ENCODE peak calls at places on chromosomes 5 and 9, in six cellular contexts. W, K, Y, S, G and E are unnamed samples.
A peak's percentile ranks its signal among the peaks of the same experiment; 100 is the strongest.

GRCh38 chr5:54455413-54456157 is at the start of gene HSPB3:
- DNase-seq in G (no peak), Y (no peak), K (no peak), W (no peak), S (no peak), E (no peak)

GRCh38 chr9:77588319-77588937 is 59.7 kb downstream of the GNA14 start:
- DNase-seq in S (peak; percentile 72), G (no peak), W (no peak), Y (no peak), K (peak; percentile 53), E (peak; percentile 57)

GRCh38 chr5:155726267-155726666 is 600.7 kb upstream of the SGCD start:
- DNase-seq in Y (no peak), S (no peak), G (peak; percentile 11), K (peak; percentile 21), W (no peak), E (peak; percentile 23)

GRCh38 chr9:14315754-14316573 is 2.0 kb upstream of the NFIB start:
- DNase-seq in W (no peak), S (no peak), Y (no peak), K (peak; percentile 76), G (peak; percentile 29), E (no peak)

GRCh38 chr9:4365055-4365454 is 65.2 kb upstream of the GLIS3 start:
- DNase-seq in Y (no peak), S (no peak), W (no peak), K (no peak), G (no peak), E (no peak)

GRCh38 chr5:33257807-33258491 is 182.8 kb upstream of the TARS1 start:
- DNase-seq in G (no peak), W (no peak), S (peak; percentile 20), K (peak; percentile 17), Y (no peak), E (peak; percentile 4)

GRCh38 chr9:14214693-14215092 is 99.2 kb downstream of the NFIB start:
- DNase-seq in K (no peak), S (no peak), W (no peak), Y (no peak), G (no peak), E (no peak)

GRCh38 chr9:68637020-68637419 is 68.0 kb upstream of the PIP5K1B start:
- DNase-seq in G (no peak), W (no peak), K (no peak), S (no peak), Y (no peak), E (no peak)

GRCh38 chr5:143228597-143229293 is 174.7 kb downstream of the NR3C1 start:
- DNase-seq in K (no peak), S (no peak), G (no peak), Y (no peak), W (no peak), E (no peak)

GRCh38 chr9:652896-653295 is 188.6 kb upstream of the DMRT1 start:
- DNase-seq in S (no peak), K (no peak), W (no peak), Y (no peak), G (peak; percentile 38), E (peak; percentile 83)

GRCh38 chr5:32703957-32704356 is 7.2 kb upstream of the NPR3 start:
- DNase-seq in W (no peak), G (no peak), K (no peak), S (no peak), Y (no peak), E (no peak)

GRCh38 chr9:122580360-122580759 is 2.8 kb downstream of the OR1L8 start:
- DNase-seq in W (no peak), K (peak; percentile 70), Y (no peak), S (peak; percentile 30), G (no peak), E (no peak)

GRCh38 chr5:119792154-119792799 is 162.9 kb downstream of the FAM170A start:
- DNase-seq in Y (no peak), K (no peak), S (no peak), W (no peak), G (no peak), E (no peak)

GRCh38 chr9:84408416-84408815 is 67.9 kb upstream of the SLC28A3 start:
- DNase-seq in G (no peak), K (no peak), Y (no peak), W (no peak), S (no peak), E (no peak)

GRCh38 chr5:136769900-136770684 is 404.7 kb upstream of the TRPC7 start:
- DNase-seq in S (peak; percentile 54), K (peak; percentile 70), Y (peak; percentile 48), W (no peak), G (peak; percentile 75), E (peak; percentile 71)

GRCh38 chr9:21174671-21175070 is 8.2 kb upstream of the IFNA21 start:
- DNase-seq in K (no peak), W (no peak), G (no peak), S (no peak), Y (no peak), E (no peak)

GRCh38 chr9:72597606-72598005 is 76.2 kb downstream of the TMC1 start:
- DNase-seq in Y (no peak), G (no peak), S (no peak), W (no peak), K (no peak), E (no peak)

DNA sequence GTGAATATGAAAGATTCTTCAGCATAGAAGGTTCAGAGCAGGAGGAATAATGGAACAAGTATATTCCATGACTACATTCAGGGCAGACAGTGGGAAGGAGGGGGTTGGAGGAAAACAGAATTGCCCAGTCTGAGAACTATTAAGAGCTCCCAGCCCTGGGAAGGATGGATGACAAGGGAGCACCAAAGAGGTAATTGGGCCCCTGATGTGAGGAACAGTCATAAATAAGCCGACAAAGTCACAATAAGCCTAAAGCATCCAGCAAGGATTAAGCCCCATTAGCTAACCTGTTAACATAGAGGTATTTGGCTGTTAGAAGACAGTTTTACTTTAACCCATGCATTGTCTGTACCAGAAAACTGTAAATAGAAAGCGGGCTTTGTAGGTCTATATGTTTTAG is 348.7 kb upstream of the SEMA6A start:
- DNase-seq in W (no peak), G (no peak), S (no peak), K (no peak), Y (no peak), E (no peak)
- TF ChIP-seq POLR2A in W (no peak), G (no peak), S (no peak), K (no peak), Y (no peak), E (no peak)

GRCh38 chr5:72412283-72413055 is 92.3 kb downstream of the PTCD2 start:
- DNase-seq in K (no peak), G (no peak), Y (no peak), S (no peak), W (no peak), E (peak; percentile 26)
- TF ChIP-seq POLR2A in K (no peak), G (no peak), Y (no peak), S (no peak), W (no peak), E (no peak)

DNA sequence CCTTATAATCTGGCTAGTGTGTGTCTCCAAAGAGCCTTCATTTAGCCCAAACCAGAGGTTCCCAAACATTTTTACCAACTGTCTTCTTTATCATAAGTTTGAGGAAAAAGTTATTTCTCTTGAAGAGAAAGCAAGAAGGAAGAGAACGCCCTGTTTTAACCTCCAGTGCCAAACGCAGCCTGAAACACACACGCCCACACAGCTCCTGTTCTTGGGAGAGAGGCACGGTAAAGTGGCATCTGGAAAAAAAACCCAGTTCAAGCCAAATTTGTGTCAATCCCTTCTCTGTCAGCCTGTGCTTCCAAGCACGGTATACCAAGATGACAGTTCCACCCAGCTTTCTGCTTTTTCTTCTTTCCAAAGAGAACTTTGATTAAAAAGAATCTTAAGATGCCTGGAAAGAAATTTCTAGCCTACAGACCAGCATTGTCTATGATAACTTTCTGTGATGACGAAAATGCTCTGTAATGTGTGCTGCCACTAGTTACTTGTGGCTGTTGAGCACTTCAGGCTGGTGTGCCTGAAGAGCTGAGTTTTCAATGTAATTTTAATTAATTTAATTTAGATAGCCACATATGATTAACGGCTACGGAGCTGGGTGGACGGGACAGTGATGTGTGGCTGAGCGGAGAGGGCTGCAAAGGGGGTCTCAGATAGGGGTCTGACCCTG is 62.3 kb downstream of the ACER2 start:
- DNase-seq in G (no peak), Y (no peak), S (no peak), W (no peak), K (no peak), E (no peak)
- TF ChIP-seq POLR2A in G (no peak), Y (no peak), S (no peak), W (no peak), K (no peak), E (no peak)

GRCh38 chr9:134474656-134475050 is 148.4 kb downstream of the RXRA start:
- DNase-seq in K (no peak), G (no peak), Y (no peak), W (no peak), S (no peak), E (no peak)

GRCh38 chr9:134476256-134476941 is 150.1 kb downstream of the RXRA start:
- DNase-seq in W (no peak), K (no peak), G (no peak), Y (no peak), S (no peak), E (no peak)

GRCh38 chr9:134473353-134474057 is 147.2 kb downstream of the RXRA start:
- DNase-seq in Y (no peak), K (no peak), S (no peak), G (no peak), W (no peak), E (no peak)

GRCh38 chr9:134474058-134474370 is 147.8 kb downstream of the RXRA start:
- DNase-seq in G (no peak), K (no peak), W (no peak), Y (no peak), S (peak; percentile 61), E (no peak)

DNA sequence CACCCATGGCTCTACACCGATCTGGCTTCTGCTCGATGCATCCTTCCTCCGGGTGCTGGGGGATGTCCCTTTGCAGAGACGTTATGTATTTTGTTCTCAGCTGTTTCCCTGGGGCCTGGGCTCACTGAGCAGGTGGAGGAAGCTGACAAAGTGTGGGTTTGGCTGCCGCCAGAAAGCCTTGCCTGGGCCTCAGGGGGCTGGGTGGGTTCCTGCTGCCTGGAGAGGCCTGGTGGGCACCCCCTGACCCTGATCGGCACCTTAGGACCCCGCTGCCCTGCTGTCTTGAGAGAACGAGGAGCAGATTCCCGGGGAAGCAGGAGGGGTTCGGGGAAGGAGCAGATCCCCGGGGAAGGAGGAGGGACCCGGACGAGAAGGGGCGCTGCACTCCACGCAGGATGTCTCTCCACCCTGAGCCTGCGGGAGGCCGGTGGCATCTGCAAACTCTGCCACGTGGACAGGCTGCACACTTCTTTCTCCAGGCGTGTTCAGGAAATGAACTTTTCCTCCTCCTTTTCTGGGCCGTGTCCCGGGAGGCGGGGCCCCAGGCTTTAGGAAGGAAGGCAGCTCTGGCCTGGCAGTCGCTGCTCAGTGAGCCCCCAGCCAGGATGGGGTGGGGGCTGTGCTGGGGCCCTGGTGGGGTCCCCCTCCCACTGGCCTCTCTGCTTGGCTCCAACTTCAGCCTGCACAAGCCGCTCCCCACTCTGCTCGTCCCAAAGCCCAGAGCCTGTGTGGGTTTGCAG is 149.0 kb downstream of the RXRA start:
- DNase-seq in S (peak; percentile 59), Y (no peak), K (peak; percentile 30), G (peak; percentile 39), W (peak; percentile 88), E (no peak)
- TF ChIP-seq POLR2A in S (no peak), Y (no peak), K (no peak), G (no peak), W (no peak), E (no peak)

DNA sequence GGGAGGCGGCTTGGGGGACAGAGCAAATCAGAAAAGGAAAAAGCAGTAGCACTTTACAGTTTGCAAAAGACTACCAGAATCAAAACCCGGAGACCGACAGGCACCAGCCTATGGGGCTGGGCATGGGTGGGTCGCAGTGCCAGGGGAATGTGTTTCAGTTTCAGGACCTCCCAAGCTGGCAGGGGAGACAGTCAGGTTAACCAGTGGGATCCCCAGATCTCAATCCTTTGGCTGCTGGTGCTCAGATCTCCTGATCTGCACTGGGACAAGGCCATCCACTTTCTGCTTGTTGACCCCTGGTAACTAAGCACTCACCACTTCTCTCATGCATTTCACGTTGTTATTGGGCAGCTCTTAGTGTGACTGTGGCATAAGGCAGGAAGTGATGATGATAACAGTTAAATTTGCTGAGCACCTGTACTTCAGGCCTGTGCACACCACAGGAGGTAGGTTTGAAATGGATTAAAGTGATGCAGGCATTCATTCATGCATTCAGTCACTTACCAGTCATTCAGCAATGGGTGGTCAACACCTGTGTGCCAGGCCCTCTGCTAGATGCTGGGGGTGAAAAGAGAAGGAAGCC is 42.2 kb upstream of the STXBP1 start:
- DNase-seq in K (peak; percentile 69), W (no peak), S (no peak), Y (no peak), G (peak; percentile 58), E (peak; percentile 31)
- TF ChIP-seq POLR2A in K (no peak), W (no peak), S (no peak), Y (no peak), G (no peak), E (no peak)